ENCODE peak calls at places on chromosomes 13 and 19, in seven cellular contexts. One of them, this sample, is unnamed.

GRCh38 chr19:11321206-11322126 is 18.0 kb downstream of the RAB3D start:
- DNase-seq in thyroid gland: no peak
- DNase-seq in cardiac fibroblast: no peak
- DNase-seq in body of pancreas: no peak
- DNase-seq in mucosa of descending colon: peak; percentile 43
- DNase-seq in AG04450: no peak
- DNase-seq in GM12878: no peak
- DNase-seq in this sample: no peak

GRCh38 chr13:79108914-79109643 is 297.0 kb downstream of the RBM26 start:
- DNase-seq in AG04450: no peak
- DNase-seq in mucosa of descending colon: no peak
- DNase-seq in thyroid gland: no peak
- DNase-seq in GM12878: peak; percentile 16
- DNase-seq in body of pancreas: no peak
- DNase-seq in cardiac fibroblast: no peak
- DNase-seq in this sample: no peak

GRCh38 chr19:6233827-6234511 is 45.8 kb downstream of the MLLT1 start:
- DNase-seq in AG04450: no peak
- DNase-seq in body of pancreas: peak; percentile 48
- DNase-seq in cardiac fibroblast: no peak
- DNase-seq in thyroid gland: peak; percentile 72
- DNase-seq in GM12878: no peak
- DNase-seq in mucosa of descending colon: peak; percentile 51
- DNase-seq in this sample: no peak

GRCh38 chr13:76812971-76813691 is 73.1 kb downstream of the KCTD12 start:
- DNase-seq in body of pancreas: peak; percentile 35
- DNase-seq in mucosa of descending colon: no peak
- DNase-seq in thyroid gland: peak; percentile 32
- DNase-seq in cardiac fibroblast: peak; percentile 64
- DNase-seq in AG04450: no peak
- DNase-seq in GM12878: no peak
- DNase-seq in this sample: no peak

GRCh38 chr19:32130241-32130753 is 215.1 kb upstream of the ZNF507 start:
- DNase-seq in body of pancreas: no peak
- DNase-seq in thyroid gland: no peak
- DNase-seq in cardiac fibroblast: no peak
- DNase-seq in mucosa of descending colon: no peak
- DNase-seq in GM12878: no peak
- DNase-seq in AG04450: no peak
- DNase-seq in this sample: no peak

GRCh38 chr19:15265849-15266248 is 33.6 kb upstream of the EPHX3 start:
- DNase-seq in AG04450: peak; percentile 96
- DNase-seq in GM12878: no peak
- DNase-seq in mucosa of descending colon: peak; percentile 78
- DNase-seq in thyroid gland: peak; percentile 96
- DNase-seq in cardiac fibroblast: peak; percentile 97
- DNase-seq in body of pancreas: peak; percentile 100
- DNase-seq in this sample: no peak

GRCh38 chr13:19362946-19363510 is 181.4 kb upstream of the TUBA3C start:
- DNase-seq in body of pancreas: no peak
- DNase-seq in cardiac fibroblast: no peak
- DNase-seq in thyroid gland: no peak
- DNase-seq in AG04450: no peak
- DNase-seq in mucosa of descending colon: no peak
- DNase-seq in GM12878: no peak
- DNase-seq in this sample: no peak

GRCh38 chr19:48540110-48540509 is 11.9 kb upstream of the SULT2B1 start:
- DNase-seq in AG04450: no peak
- DNase-seq in GM12878: no peak
- DNase-seq in body of pancreas: no peak
- DNase-seq in thyroid gland: peak; percentile 49
- DNase-seq in mucosa of descending colon: no peak
- DNase-seq in cardiac fibroblast: no peak
- DNase-seq in this sample: no peak

GRCh38 chr13:59607172-59607571 is 556.6 kb downstream of the DIAPH3 start:
- DNase-seq in body of pancreas: no peak
- DNase-seq in cardiac fibroblast: no peak
- DNase-seq in GM12878: no peak
- DNase-seq in thyroid gland: no peak
- DNase-seq in mucosa of descending colon: no peak
- DNase-seq in AG04450: no peak
- DNase-seq in this sample: no peak

GRCh38 chr19:39183100-39183499 is 13.7 kb upstream of the NCCRP1 start:
- DNase-seq in mucosa of descending colon: no peak
- DNase-seq in body of pancreas: no peak
- DNase-seq in cardiac fibroblast: no peak
- DNase-seq in AG04450: no peak
- DNase-seq in thyroid gland: no peak
- DNase-seq in GM12878: no peak
- DNase-seq in this sample: no peak

GRCh38 chr13:50170447-50171037 is 155.3 kb downstream of the KCNRG start:
- DNase-seq in cardiac fibroblast: peak; percentile 61
- DNase-seq in GM12878: no peak
- DNase-seq in body of pancreas: no peak
- DNase-seq in thyroid gland: no peak
- DNase-seq in AG04450: no peak
- DNase-seq in mucosa of descending colon: no peak
- DNase-seq in this sample: no peak

GRCh38 chr13:20654156-20654555 is 49.3 kb upstream of the IL17D start:
- DNase-seq in body of pancreas: no peak
- DNase-seq in mucosa of descending colon: no peak
- DNase-seq in thyroid gland: no peak
- DNase-seq in cardiac fibroblast: peak; percentile 53
- DNase-seq in GM12878: no peak
- DNase-seq in AG04450: no peak
- DNase-seq in this sample: no peak

GRCh38 chr13:25948910-25949309 is 102.9 kb downstream of the SHISA2 start:
- DNase-seq in cardiac fibroblast: no peak
- DNase-seq in body of pancreas: no peak
- DNase-seq in GM12878: no peak
- DNase-seq in thyroid gland: no peak
- DNase-seq in AG04450: no peak
- DNase-seq in mucosa of descending colon: no peak
- DNase-seq in this sample: no peak

GRCh38 chr13:80630685-80631121 is 289.8 kb upstream of the SPRY2 start:
- DNase-seq in body of pancreas: no peak
- DNase-seq in cardiac fibroblast: peak; percentile 91
- DNase-seq in mucosa of descending colon: no peak
- DNase-seq in AG04450: no peak
- DNase-seq in thyroid gland: no peak
- DNase-seq in GM12878: no peak
- DNase-seq in this sample: no peak

GRCh38 chr19:18440421-18440877 is 2.5 kb upstream of the ISYNA1 start:
- DNase-seq in AG04450: no peak
- DNase-seq in cardiac fibroblast: no peak
- DNase-seq in GM12878: no peak
- DNase-seq in thyroid gland: no peak
- DNase-seq in mucosa of descending colon: no peak
- DNase-seq in body of pancreas: no peak
- DNase-seq in this sample: no peak

GRCh38 chr13:45807520-45808099 is 43.9 kb downstream of the SIAH3 start:
- DNase-seq in thyroid gland: peak; percentile 62
- DNase-seq in mucosa of descending colon: no peak
- DNase-seq in AG04450: no peak
- DNase-seq in cardiac fibroblast: peak; percentile 70
- DNase-seq in GM12878: peak; percentile 8
- DNase-seq in body of pancreas: peak; percentile 47
- DNase-seq in this sample: no peak

GRCh38 chr19:45800009-45800553 is 7.4 kb upstream of the DMWD start:
- DNase-seq in cardiac fibroblast: peak; percentile 48
- DNase-seq in GM12878: no peak
- DNase-seq in AG04450: peak; percentile 20
- DNase-seq in mucosa of descending colon: no peak
- DNase-seq in body of pancreas: no peak
- DNase-seq in thyroid gland: peak; percentile 79
- DNase-seq in this sample: no peak

GRCh38 chr13:94825507-94825906 is 113.2 kb upstream of the SOX21 start:
- DNase-seq in thyroid gland: peak; percentile 4
- DNase-seq in body of pancreas: peak; percentile 41
- DNase-seq in GM12878: no peak
- DNase-seq in mucosa of descending colon: no peak
- DNase-seq in AG04450: no peak
- DNase-seq in cardiac fibroblast: peak; percentile 20
- DNase-seq in this sample: no peak

GRCh38 chr13:67229438-67230242 is 496 bp downstream of the PCDH9 start:
- DNase-seq in thyroid gland: peak; percentile 17
- DNase-seq in body of pancreas: no peak
- DNase-seq in AG04450: no peak
- DNase-seq in GM12878: no peak
- DNase-seq in mucosa of descending colon: no peak
- DNase-seq in cardiac fibroblast: no peak
- DNase-seq in this sample: no peak

GRCh38 chr13:23673354-23673753 is 103.1 kb downstream of the TNFRSF19 start:
- DNase-seq in AG04450: peak; percentile 95
- DNase-seq in mucosa of descending colon: no peak
- DNase-seq in thyroid gland: no peak
- DNase-seq in body of pancreas: no peak
- DNase-seq in GM12878: no peak
- DNase-seq in cardiac fibroblast: peak; percentile 93
- DNase-seq in this sample: no peak

GRCh38 chr19:37969695-37970094 is 62.7 kb downstream of the SIPA1L3 start:
- DNase-seq in body of pancreas: no peak
- DNase-seq in AG04450: no peak
- DNase-seq in GM12878: no peak
- DNase-seq in thyroid gland: no peak
- DNase-seq in cardiac fibroblast: peak; percentile 38
- DNase-seq in mucosa of descending colon: no peak
- DNase-seq in this sample: no peak

GRCh38 chr19:50332264-50333038 is 3.3 kb upstream of the KCNC3 start:
- DNase-seq in body of pancreas: peak; percentile 38
- DNase-seq in mucosa of descending colon: peak; percentile 47
- DNase-seq in GM12878: no peak
- DNase-seq in AG04450: no peak
- DNase-seq in thyroid gland: peak; percentile 79
- DNase-seq in cardiac fibroblast: no peak
- DNase-seq in this sample: peak; percentile 43

GRCh38 chr19:11281336-11282049 is 14.5 kb upstream of the TSPAN16 start:
- DNase-seq in mucosa of descending colon: no peak
- DNase-seq in cardiac fibroblast: no peak
- DNase-seq in AG04450: no peak
- DNase-seq in GM12878: no peak
- DNase-seq in body of pancreas: no peak
- DNase-seq in thyroid gland: peak; percentile 41
- DNase-seq in this sample: no peak

GRCh38 chr19:38228491-38229439 is 4.7 kb upstream of the DPF1 start:
- DNase-seq in mucosa of descending colon: no peak
- DNase-seq in AG04450: no peak
- DNase-seq in body of pancreas: peak; percentile 15
- DNase-seq in cardiac fibroblast: no peak
- DNase-seq in thyroid gland: no peak
- DNase-seq in GM12878: no peak
- DNase-seq in this sample: peak; percentile 78

GRCh38 chr13:100459747-100460146 is 128.8 kb downstream of the GGACT start:
- DNase-seq in mucosa of descending colon: no peak
- DNase-seq in AG04450: no peak
- DNase-seq in thyroid gland: no peak
- DNase-seq in body of pancreas: no peak
- DNase-seq in GM12878: no peak
- DNase-seq in cardiac fibroblast: no peak
- DNase-seq in this sample: no peak
- TF ChIP-seq CTCF in mucosa of descending colon: no peak
- TF ChIP-seq CTCF in AG04450: no peak
- TF ChIP-seq CTCF in thyroid gland: no peak
- TF ChIP-seq CTCF in body of pancreas: no peak
- TF ChIP-seq CTCF in GM12878: no peak
- TF ChIP-seq CTCF in cardiac fibroblast: no peak
- TF ChIP-seq CTCF in this sample: no peak

GRCh38 chr19:2089001-2089711 is 7.0 kb downstream of the MOB3A start:
- DNase-seq in mucosa of descending colon: no peak
- DNase-seq in thyroid gland: no peak
- DNase-seq in AG04450: no peak
- DNase-seq in cardiac fibroblast: peak; percentile 56
- DNase-seq in body of pancreas: no peak
- DNase-seq in GM12878: peak; percentile 78
- DNase-seq in this sample: no peak
- TF ChIP-seq CTCF in mucosa of descending colon: no peak
- TF ChIP-seq CTCF in thyroid gland: no peak
- TF ChIP-seq CTCF in AG04450: no peak
- TF ChIP-seq CTCF in cardiac fibroblast: no peak
- TF ChIP-seq CTCF in body of pancreas: no peak
- TF ChIP-seq CTCF in GM12878: no peak
- TF ChIP-seq CTCF in this sample: no peak

GRCh38 chr13:89577301-89577700 is 1770.2 kb upstream of the MIR17HG start:
- DNase-seq in thyroid gland: no peak
- DNase-seq in GM12878: no peak
- DNase-seq in AG04450: no peak
- DNase-seq in cardiac fibroblast: no peak
- DNase-seq in mucosa of descending colon: no peak
- DNase-seq in body of pancreas: no peak
- DNase-seq in this sample: no peak
- TF ChIP-seq CTCF in thyroid gland: no peak
- TF ChIP-seq CTCF in GM12878: no peak
- TF ChIP-seq CTCF in AG04450: no peak
- TF ChIP-seq CTCF in cardiac fibroblast: no peak
- TF ChIP-seq CTCF in mucosa of descending colon: no peak
- TF ChIP-seq CTCF in body of pancreas: no peak
- TF ChIP-seq CTCF in this sample: no peak

GRCh38 chr19:3275068-3275582 is 50.7 kb downstream of the CELF5 start:
- DNase-seq in GM12878: no peak
- DNase-seq in AG04450: no peak
- DNase-seq in cardiac fibroblast: no peak
- DNase-seq in thyroid gland: no peak
- DNase-seq in mucosa of descending colon: no peak
- DNase-seq in body of pancreas: peak; percentile 40
- DNase-seq in this sample: peak; percentile 72
- TF ChIP-seq CTCF in GM12878: no peak
- TF ChIP-seq CTCF in AG04450: peak; percentile 46
- TF ChIP-seq CTCF in cardiac fibroblast: peak; percentile 53
- TF ChIP-seq CTCF in thyroid gland: no peak
- TF ChIP-seq CTCF in mucosa of descending colon: no peak
- TF ChIP-seq CTCF in body of pancreas: no peak
- TF ChIP-seq CTCF in this sample: peak; percentile 42